ENCODE peak calls at places on chromosomes 16 and 17, in four cellular contexts. One of them, this sample, is unnamed.
A peak's percentile ranks its signal among the peaks of the same experiment; 100 is the strongest.

GRCh38 chr17:40362696-40363479 is 1.6 kb downstream of the GJD3 start:
- DNase-seq in AG04449: no peak
- DNase-seq in cardiac muscle cell: peak; percentile 89
- DNase-seq in lower leg skin: no peak
- DNase-seq in this sample: no peak

GRCh38 chr16:647173-647902 is 1.8 kb upstream of the WDR90 start:
- DNase-seq in cardiac muscle cell: no peak
- DNase-seq in lower leg skin: no peak
- DNase-seq in AG04449: no peak
- DNase-seq in this sample: no peak

GRCh38 chr17:64213995-64214507 is 49.0 kb downstream of the TEX2 start:
- DNase-seq in AG04449: no peak
- DNase-seq in cardiac muscle cell: no peak
- DNase-seq in lower leg skin: no peak
- DNase-seq in this sample: no peak

GRCh38 chr17:73343168-73343634 is 31.4 kb upstream of the CDC42EP4 start:
- DNase-seq in cardiac muscle cell: peak; percentile 53
- DNase-seq in lower leg skin: no peak
- DNase-seq in AG04449: peak; percentile 57
- DNase-seq in this sample: peak; percentile 70

GRCh38 chr16:78390070-78390469 is 290.6 kb downstream of the WWOX start:
- DNase-seq in lower leg skin: no peak
- DNase-seq in cardiac muscle cell: no peak
- DNase-seq in AG04449: no peak
- DNase-seq in this sample: no peak

GRCh38 chr17:65978881-65979280 is 213.1 kb downstream of the CEP112 start:
- DNase-seq in lower leg skin: no peak
- DNase-seq in cardiac muscle cell: no peak
- DNase-seq in AG04449: no peak
- DNase-seq in this sample: peak; percentile 55

GRCh38 chr16:6023449-6023848 is 925.9 kb upstream of the EEF2KMT start:
- DNase-seq in lower leg skin: no peak
- DNase-seq in cardiac muscle cell: no peak
- DNase-seq in AG04449: no peak
- DNase-seq in this sample: no peak

GRCh38 chr17:44219126-44219635 is 294 bp downstream of the UBTF start:
- DNase-seq in AG04449: no peak
- DNase-seq in lower leg skin: no peak
- DNase-seq in cardiac muscle cell: no peak
- DNase-seq in this sample: no peak

GRCh38 chr16:3822366-3823045 is 58.0 kb downstream of the CREBBP start:
- DNase-seq in lower leg skin: no peak
- DNase-seq in cardiac muscle cell: no peak
- DNase-seq in AG04449: no peak
- DNase-seq in this sample: no peak

GRCh38 chr16:67885976-67886375 is 1.3 kb downstream of the NRN1L start:
- DNase-seq in lower leg skin: no peak
- DNase-seq in AG04449: no peak
- DNase-seq in cardiac muscle cell: no peak
- DNase-seq in this sample: no peak

GRCh38 chr16:67883872-67884261 is 818 bp upstream of the NRN1L start:
- DNase-seq in cardiac muscle cell: peak; percentile 70
- DNase-seq in lower leg skin: no peak
- DNase-seq in AG04449: no peak
- DNase-seq in this sample: no peak

GRCh38 chr16:67884684-67885083 is at the start of gene NRN1L:
- DNase-seq in cardiac muscle cell: peak; percentile 90
- DNase-seq in AG04449: peak; percentile 37
- DNase-seq in lower leg skin: peak; percentile 75
- DNase-seq in this sample: peak; percentile 78

GRCh38 chr16:67886387-67886786 is 1.7 kb downstream of the NRN1L start:
- DNase-seq in AG04449: no peak
- DNase-seq in cardiac muscle cell: no peak
- DNase-seq in lower leg skin: no peak
- DNase-seq in this sample: no peak

GRCh38 chr16:67885545-67885944 is 860 bp downstream of the NRN1L start:
- DNase-seq in lower leg skin: no peak
- DNase-seq in AG04449: no peak
- DNase-seq in cardiac muscle cell: no peak
- DNase-seq in this sample: no peak
- TF ChIP-seq CTCF in lower leg skin: no peak
- TF ChIP-seq CTCF in AG04449: no peak
- TF ChIP-seq CTCF in cardiac muscle cell: no peak
- TF ChIP-seq CTCF in this sample: no peak

GRCh38 chr17:19672009-19672837 is 23.7 kb downstream of the ALDH3A2 start:
- DNase-seq in cardiac muscle cell: no peak
- DNase-seq in AG04449: no peak
- DNase-seq in lower leg skin: peak; percentile 71
- DNase-seq in this sample: no peak
- TF ChIP-seq CTCF in cardiac muscle cell: peak; percentile 34
- TF ChIP-seq CTCF in AG04449: peak; percentile 12
- TF ChIP-seq CTCF in lower leg skin: no peak
- TF ChIP-seq CTCF in this sample: no peak

DNA sequence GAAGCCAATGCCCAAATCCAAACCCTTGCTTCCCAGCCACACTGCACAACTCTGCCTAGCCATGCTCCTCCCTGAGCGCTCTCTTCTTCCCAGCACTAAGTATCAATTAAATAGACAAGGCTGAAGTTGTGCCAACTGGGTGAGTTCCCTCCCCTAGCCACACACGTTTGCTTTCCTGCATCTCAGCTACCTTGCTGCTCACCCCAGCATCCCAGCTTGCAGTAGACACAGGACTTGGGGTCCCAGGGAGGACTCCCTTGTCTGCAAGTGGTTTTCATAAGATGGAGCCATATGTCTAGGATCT is 4.9 kb downstream of the CCDC182 start:
- DNase-seq in lower leg skin: no peak
- DNase-seq in AG04449: no peak
- DNase-seq in cardiac muscle cell: no peak
- DNase-seq in this sample: no peak
- TF ChIP-seq CTCF in lower leg skin: no peak
- TF ChIP-seq CTCF in AG04449: no peak
- TF ChIP-seq CTCF in cardiac muscle cell: no peak
- TF ChIP-seq CTCF in this sample: no peak

GRCh38 chr17:27352481-27353460 is 58.9 kb downstream of the WSB1 start:
- DNase-seq in lower leg skin: no peak
- DNase-seq in cardiac muscle cell: no peak
- DNase-seq in AG04449: no peak
- DNase-seq in this sample: no peak

GRCh38 chr17:27351741-27352140 is 57.8 kb downstream of the WSB1 start:
- DNase-seq in cardiac muscle cell: no peak
- DNase-seq in lower leg skin: no peak
- DNase-seq in AG04449: peak; percentile 23
- DNase-seq in this sample: no peak

GRCh38 chr17:27354491-27355081 is 60.7 kb downstream of the WSB1 start:
- DNase-seq in AG04449: no peak
- DNase-seq in lower leg skin: no peak
- DNase-seq in cardiac muscle cell: no peak
- DNase-seq in this sample: no peak

GRCh38 chr17:27354051-27354490 is 60.2 kb downstream of the WSB1 start:
- DNase-seq in AG04449: no peak
- DNase-seq in lower leg skin: no peak
- DNase-seq in cardiac muscle cell: no peak
- DNase-seq in this sample: no peak

DNA sequence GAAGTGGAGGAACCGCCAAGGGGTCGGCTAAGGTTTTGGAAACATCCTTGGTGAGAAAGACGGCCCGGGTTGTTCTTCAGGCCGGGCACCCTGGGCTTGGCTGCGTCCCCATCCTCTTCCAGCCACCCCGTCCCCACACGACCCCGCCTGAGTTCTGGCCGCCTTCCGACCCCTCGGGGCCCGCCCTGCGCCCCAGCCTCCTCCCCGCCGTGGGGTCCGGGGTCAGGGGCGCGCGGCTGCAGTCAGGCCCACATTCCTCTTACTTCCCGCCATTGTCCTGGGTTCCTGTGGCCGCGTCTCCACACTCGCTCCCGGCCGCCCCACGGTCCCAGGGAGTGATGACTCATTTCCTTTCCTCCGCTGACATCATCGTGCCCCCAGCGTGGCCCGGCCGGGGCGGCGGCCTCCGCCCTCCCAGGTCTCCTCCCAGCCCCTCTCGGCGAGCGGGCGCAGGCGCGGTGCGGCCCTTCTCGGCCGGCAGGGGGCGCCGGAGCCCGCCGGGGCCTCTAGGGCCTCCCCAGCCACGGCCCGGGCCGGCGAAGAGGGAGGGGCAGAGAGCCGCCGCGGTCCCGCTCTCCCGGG is 59.6 kb downstream of the WSB1 start:
- DNase-seq in AG04449: peak; percentile 19
- DNase-seq in lower leg skin: peak; percentile 85
- DNase-seq in cardiac muscle cell: peak; percentile 90
- DNase-seq in this sample: peak; percentile 82
- TF ChIP-seq CTCF in AG04449: peak; percentile 57
- TF ChIP-seq CTCF in lower leg skin: peak; percentile 19
- TF ChIP-seq CTCF in cardiac muscle cell: peak; percentile 60
- TF ChIP-seq CTCF in this sample: peak; percentile 61

GRCh38 chr17:19433727-19434340 is 22.8 kb downstream of the RNF112 start:
- DNase-seq in cardiac muscle cell: no peak
- DNase-seq in AG04449: no peak
- DNase-seq in lower leg skin: no peak
- DNase-seq in this sample: no peak
- TF ChIP-seq CTCF in cardiac muscle cell: no peak
- TF ChIP-seq CTCF in AG04449: no peak
- TF ChIP-seq CTCF in lower leg skin: no peak
- TF ChIP-seq CTCF in this sample: no peak

GRCh38 chr17:29112780-29113295 is 67.4 kb downstream of the MYO18A start:
- DNase-seq in lower leg skin: no peak
- DNase-seq in cardiac muscle cell: no peak
- DNase-seq in AG04449: no peak
- DNase-seq in this sample: no peak

GRCh38 chr17:29111816-29112499 is 68.2 kb downstream of the MYO18A start:
- DNase-seq in lower leg skin: peak; percentile 61
- DNase-seq in cardiac muscle cell: peak; percentile 72
- DNase-seq in AG04449: no peak
- DNase-seq in this sample: peak; percentile 54

GRCh38 chr17:29115435-29115834 is 64.8 kb downstream of the MYO18A start:
- DNase-seq in AG04449: no peak
- DNase-seq in lower leg skin: no peak
- DNase-seq in cardiac muscle cell: no peak
- DNase-seq in this sample: no peak

GRCh38 chr17:29114141-29114540 is 66.1 kb downstream of the MYO18A start:
- DNase-seq in lower leg skin: no peak
- DNase-seq in cardiac muscle cell: no peak
- DNase-seq in AG04449: no peak
- DNase-seq in this sample: no peak

DNA sequence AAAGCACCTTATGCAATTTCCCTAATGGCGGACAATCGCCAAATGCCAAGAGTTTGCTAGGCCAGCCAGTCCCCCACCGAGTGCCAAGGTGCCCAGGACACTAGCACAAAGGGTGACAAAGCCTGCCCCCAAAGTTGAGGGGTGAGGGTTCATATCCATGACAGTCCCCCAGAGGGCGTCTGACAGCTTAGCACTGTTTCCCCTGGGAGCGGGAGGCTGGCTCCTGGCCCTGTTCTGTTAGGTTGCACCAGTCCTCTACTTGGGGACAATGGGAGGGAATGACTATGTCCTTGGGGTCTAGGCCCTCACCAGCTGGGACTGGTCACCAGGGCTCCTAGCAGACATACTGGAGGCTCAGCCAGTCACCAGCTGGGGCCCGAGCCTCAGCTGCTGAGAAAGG is 66.9 kb downstream of the MYO18A start:
- DNase-seq in cardiac muscle cell: no peak
- DNase-seq in lower leg skin: no peak
- DNase-seq in AG04449: no peak
- DNase-seq in this sample: no peak
- TF ChIP-seq CTCF in cardiac muscle cell: peak; percentile 4
- TF ChIP-seq CTCF in lower leg skin: no peak
- TF ChIP-seq CTCF in AG04449: no peak
- TF ChIP-seq CTCF in this sample: no peak

GRCh38 chr17:9769036-9769695 is 22.2 kb downstream of the DHRS7C start:
- DNase-seq in cardiac muscle cell: no peak
- DNase-seq in lower leg skin: no peak
- DNase-seq in AG04449: no peak
- DNase-seq in this sample: no peak

GRCh38 chr17:9766970-9767369 is 24.4 kb downstream of the DHRS7C start:
- DNase-seq in AG04449: no peak
- DNase-seq in lower leg skin: no peak
- DNase-seq in cardiac muscle cell: no peak
- DNase-seq in this sample: no peak

GRCh38 chr17:9771465-9771864 is 19.9 kb downstream of the DHRS7C start:
- DNase-seq in lower leg skin: no peak
- DNase-seq in cardiac muscle cell: no peak
- DNase-seq in AG04449: no peak
- DNase-seq in this sample: no peak

GRCh38 chr17:9767432-9767991 is 23.9 kb downstream of the DHRS7C start:
- DNase-seq in lower leg skin: no peak
- DNase-seq in AG04449: no peak
- DNase-seq in cardiac muscle cell: no peak
- DNase-seq in this sample: no peak

GRCh38 chr17:9768381-9768934 is 22.9 kb downstream of the DHRS7C start:
- DNase-seq in lower leg skin: no peak
- DNase-seq in cardiac muscle cell: peak; percentile 46
- DNase-seq in AG04449: no peak
- DNase-seq in this sample: peak; percentile 25
- TF ChIP-seq CTCF in lower leg skin: no peak
- TF ChIP-seq CTCF in cardiac muscle cell: peak; percentile 40
- TF ChIP-seq CTCF in AG04449: no peak
- TF ChIP-seq CTCF in this sample: peak; percentile 31

GRCh38 chr17:61426482-61427304 is 25.5 kb upstream of the TBX4 start:
- DNase-seq in lower leg skin: no peak
- DNase-seq in AG04449: no peak
- DNase-seq in cardiac muscle cell: no peak
- DNase-seq in this sample: no peak
- TF ChIP-seq CTCF in lower leg skin: no peak
- TF ChIP-seq CTCF in AG04449: no peak
- TF ChIP-seq CTCF in cardiac muscle cell: no peak
- TF ChIP-seq CTCF in this sample: no peak

This sample was measured in HFF-Myc.